ENCODE peak calls at places on chromosomes 16 and 17, in five cellular contexts. One of them, this sample, is unnamed.

GRCh38 chr17:27430882-27431491 is 25.3 kb upstream of the KSR1 start:
- DNase-seq in H9: peak
- DNase-seq in neuronal stem cell: peak
- DNase-seq in IMR-90: peak
- DNase-seq in mesenchymal stem cell: peak
- DNase-seq in this sample: peak

GRCh38 chr17:76104140-76104895 is 731 bp upstream of the EXOC7 start:
- DNase-seq in H9: no peak
- DNase-seq in neuronal stem cell: no peak
- DNase-seq in IMR-90: no peak
- DNase-seq in mesenchymal stem cell: no peak
- DNase-seq in this sample: no peak

GRCh38 chr17:31321481-31321880 is at the start of gene EVI2A:
- DNase-seq in H9: no peak
- DNase-seq in neuronal stem cell: no peak
- DNase-seq in IMR-90: peak
- DNase-seq in mesenchymal stem cell: peak
- DNase-seq in this sample: peak

GRCh38 chr17:29358421-29358820 is 31.7 kb upstream of the TAOK1 start:
- DNase-seq in H9: no peak
- DNase-seq in neuronal stem cell: no peak
- DNase-seq in IMR-90: no peak
- DNase-seq in mesenchymal stem cell: peak
- DNase-seq in this sample: no peak

GRCh38 chr16:87583453-87584131 is 18.7 kb upstream of the JPH3 start:
- DNase-seq in H9: no peak
- DNase-seq in neuronal stem cell: no peak
- DNase-seq in IMR-90: peak
- DNase-seq in mesenchymal stem cell: peak
- DNase-seq in this sample: no peak

GRCh38 chr17:74455025-74455585 is 11.3 kb upstream of the CD300A start:
- DNase-seq in H9: peak
- DNase-seq in neuronal stem cell: no peak
- DNase-seq in IMR-90: no peak
- DNase-seq in mesenchymal stem cell: no peak
- DNase-seq in this sample: no peak

GRCh38 chr17:74832421-74832820 is 27.3 kb downstream of the GRIN2C start:
- DNase-seq in H9: no peak
- DNase-seq in neuronal stem cell: no peak
- DNase-seq in IMR-90: no peak
- DNase-seq in mesenchymal stem cell: no peak
- DNase-seq in this sample: no peak

GRCh38 chr17:258906-259305 is 77.5 kb upstream of the DOC2B start:
- DNase-seq in H9: no peak
- DNase-seq in neuronal stem cell: no peak
- DNase-seq in IMR-90: no peak
- DNase-seq in mesenchymal stem cell: no peak
- DNase-seq in this sample: no peak

GRCh38 chr17:63314766-63315165 is 131.3 kb downstream of the CYB561 start:
- DNase-seq in H9: no peak
- DNase-seq in neuronal stem cell: no peak
- DNase-seq in IMR-90: no peak
- DNase-seq in mesenchymal stem cell: no peak
- DNase-seq in this sample: no peak

GRCh38 chr17:13560935-13561334 is 40.8 kb downstream of the HS3ST3A1 start:
- DNase-seq in H9: no peak
- DNase-seq in neuronal stem cell: no peak
- DNase-seq in IMR-90: no peak
- DNase-seq in mesenchymal stem cell: no peak
- DNase-seq in this sample: no peak

GRCh38 chr17:29571883-29572681 is 3.6 kb downstream of the TP53I13 start:
- DNase-seq in H9: peak
- DNase-seq in neuronal stem cell: no peak
- DNase-seq in IMR-90: no peak
- DNase-seq in mesenchymal stem cell: no peak
- DNase-seq in this sample: no peak

GRCh38 chr17:69961488-69962145 is 113.4 kb upstream of the KCNJ16 start:
- DNase-seq in H9: peak
- DNase-seq in neuronal stem cell: no peak
- DNase-seq in IMR-90: peak
- DNase-seq in mesenchymal stem cell: no peak
- DNase-seq in this sample: peak

GRCh38 chr17:6346986-6347385 is 87.9 kb downstream of the AIPL1 start:
- DNase-seq in H9: no peak
- DNase-seq in neuronal stem cell: no peak
- DNase-seq in IMR-90: no peak
- DNase-seq in mesenchymal stem cell: no peak
- DNase-seq in this sample: no peak

GRCh38 chr16:88566158-88566557 is 4.0 kb upstream of the ZC3H18 start:
- DNase-seq in H9: no peak
- DNase-seq in neuronal stem cell: peak
- DNase-seq in IMR-90: peak
- DNase-seq in mesenchymal stem cell: peak
- DNase-seq in this sample: peak

GRCh38 chr16:73125860-73126259 is 77.9 kb upstream of the ZFHX3 start:
- DNase-seq in H9: no peak
- DNase-seq in neuronal stem cell: no peak
- DNase-seq in IMR-90: peak
- DNase-seq in mesenchymal stem cell: peak
- DNase-seq in this sample: no peak

GRCh38 chr16:69917739-69918138 is 33.4 kb upstream of the CLEC18A start:
- DNase-seq in H9: peak
- DNase-seq in neuronal stem cell: peak
- DNase-seq in IMR-90: peak
- DNase-seq in mesenchymal stem cell: peak
- DNase-seq in this sample: peak

GRCh38 chr17:56350592-56350991 is 197.3 kb downstream of the ANKFN1 start:
- DNase-seq in H9: no peak
- DNase-seq in neuronal stem cell: no peak
- DNase-seq in IMR-90: no peak
- DNase-seq in mesenchymal stem cell: no peak
- DNase-seq in this sample: no peak

GRCh38 chr16:83253526-83253925 is 554.3 kb upstream of the HSBP1 start:
- DNase-seq in H9: no peak
- DNase-seq in neuronal stem cell: no peak
- DNase-seq in IMR-90: no peak
- DNase-seq in mesenchymal stem cell: no peak
- DNase-seq in this sample: no peak

GRCh38 chr16:74275031-74275636 is 21.5 kb upstream of the PSMD7 start:
- DNase-seq in H9: no peak
- DNase-seq in neuronal stem cell: no peak
- DNase-seq in IMR-90: peak
- DNase-seq in mesenchymal stem cell: peak
- DNase-seq in this sample: no peak

GRCh38 chr16:3065069-3065741 is at the start of gene IL32:
- DNase-seq in H9: no peak
- DNase-seq in neuronal stem cell: no peak
- DNase-seq in IMR-90: peak
- DNase-seq in mesenchymal stem cell: peak
- DNase-seq in this sample: no peak

GRCh38 chr16:47386201-47386718 is 74.6 kb downstream of the ITFG1 start:
- DNase-seq in H9: no peak
- DNase-seq in neuronal stem cell: no peak
- DNase-seq in IMR-90: no peak
- DNase-seq in mesenchymal stem cell: no peak
- DNase-seq in this sample: peak

GRCh38 chr16:72829846-72830620 is 217.9 kb downstream of the ZFHX3 start:
- DNase-seq in H9: no peak
- DNase-seq in neuronal stem cell: no peak
- DNase-seq in IMR-90: peak
- DNase-seq in mesenchymal stem cell: peak
- DNase-seq in this sample: no peak

GRCh38 chr16:82990155-82990554 is 363.4 kb downstream of the CDH13 start:
- DNase-seq in H9: no peak
- DNase-seq in neuronal stem cell: no peak
- DNase-seq in IMR-90: peak
- DNase-seq in mesenchymal stem cell: peak
- DNase-seq in this sample: peak

GRCh38 chr16:79868841-79869240 is 268.3 kb upstream of the MAF start:
- DNase-seq in H9: no peak
- DNase-seq in neuronal stem cell: no peak
- DNase-seq in IMR-90: no peak
- DNase-seq in mesenchymal stem cell: no peak
- DNase-seq in this sample: no peak

GRCh38 chr16:22638393-22639206 is 127.9 kb downstream of the NPIPB5 start:
- DNase-seq in H9: no peak
- DNase-seq in neuronal stem cell: no peak
- DNase-seq in IMR-90: no peak
- DNase-seq in mesenchymal stem cell: no peak
- DNase-seq in this sample: no peak

GRCh38 chr17:21252289-21252874 is 828 bp downstream of the NATD1 start:
- DNase-seq in H9: no peak
- DNase-seq in neuronal stem cell: no peak
- DNase-seq in IMR-90: no peak
- DNase-seq in mesenchymal stem cell: no peak
- DNase-seq in this sample: no peak

GRCh38 chr17:21368545-21369246 is 7.5 kb upstream of the KCNJ12 start:
- DNase-seq in H9: no peak
- DNase-seq in neuronal stem cell: no peak
- DNase-seq in IMR-90: no peak
- DNase-seq in mesenchymal stem cell: no peak
- DNase-seq in this sample: no peak

GRCh38 chr16:80197790-80198201 is 343.0 kb upstream of the DYNLRB2 start:
- DNase-seq in H9: no peak
- DNase-seq in neuronal stem cell: no peak
- DNase-seq in IMR-90: peak
- DNase-seq in mesenchymal stem cell: peak
- DNase-seq in this sample: no peak

GRCh38 chr17:606501-607243 is 108.0 kb downstream of the VPS53 start:
- DNase-seq in H9: no peak
- DNase-seq in neuronal stem cell: no peak
- DNase-seq in IMR-90: peak
- DNase-seq in mesenchymal stem cell: peak
- DNase-seq in this sample: no peak

GRCh38 chr17:67718325-67718941 is 697 bp downstream of the NOL11 start:
- DNase-seq in H9: peak
- DNase-seq in neuronal stem cell: no peak
- DNase-seq in IMR-90: peak
- DNase-seq in mesenchymal stem cell: peak
- DNase-seq in this sample: peak

GRCh38 chr17:16352838-16353701 is at the start of gene CENPV:
- DNase-seq in H9: peak
- DNase-seq in neuronal stem cell: peak
- DNase-seq in IMR-90: peak
- DNase-seq in mesenchymal stem cell: peak
- DNase-seq in this sample: peak

GRCh38 chr16:78696797-78697196 is 597.3 kb downstream of the WWOX start:
- DNase-seq in H9: no peak
- DNase-seq in neuronal stem cell: no peak
- DNase-seq in IMR-90: no peak
- DNase-seq in mesenchymal stem cell: no peak
- DNase-seq in this sample: no peak

GRCh38 chr16:3022697-3023414 is 886 bp downstream of the HCFC1R1 start:
- DNase-seq in H9: no peak
- DNase-seq in neuronal stem cell: no peak
- DNase-seq in IMR-90: peak
- DNase-seq in mesenchymal stem cell: peak
- DNase-seq in this sample: no peak

GRCh38 chr17:50803676-50804075 is 31.7 kb upstream of the WFIKKN2 start:
- DNase-seq in H9: no peak
- DNase-seq in neuronal stem cell: no peak
- DNase-seq in IMR-90: no peak
- DNase-seq in mesenchymal stem cell: no peak
- DNase-seq in this sample: no peak

DNA sequence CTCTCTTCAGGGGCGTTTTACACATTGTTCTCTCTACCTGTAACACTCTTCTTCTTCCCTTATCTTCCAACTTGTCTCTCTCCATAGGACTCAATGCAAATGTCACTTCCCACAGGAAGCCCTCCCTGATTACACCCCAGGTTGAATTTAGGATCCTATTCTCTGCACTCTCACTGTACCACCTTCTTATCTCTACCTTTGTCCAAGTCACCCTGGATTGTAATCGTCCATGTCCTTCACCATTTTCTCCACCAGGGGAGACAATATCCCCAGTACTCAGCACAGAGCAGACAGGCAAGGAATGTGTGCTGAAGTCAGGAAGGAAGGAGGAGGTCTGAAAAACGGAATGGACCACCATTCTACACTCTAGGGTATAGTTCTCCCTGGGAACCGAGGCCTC is 14.1 kb downstream of the C16orf82 start:
- DNase-seq in H9: peak
- DNase-seq in neuronal stem cell: no peak
- DNase-seq in IMR-90: no peak
- DNase-seq in mesenchymal stem cell: peak
- DNase-seq in this sample: peak
- H3K18ac ChIP-seq in H9: no peak
- H3K18ac ChIP-seq in neuronal stem cell: no peak
- H3K18ac ChIP-seq in IMR-90: no peak
- H3K18ac ChIP-seq in mesenchymal stem cell: no peak
- H3K18ac ChIP-seq in this sample: no peak

DNA sequence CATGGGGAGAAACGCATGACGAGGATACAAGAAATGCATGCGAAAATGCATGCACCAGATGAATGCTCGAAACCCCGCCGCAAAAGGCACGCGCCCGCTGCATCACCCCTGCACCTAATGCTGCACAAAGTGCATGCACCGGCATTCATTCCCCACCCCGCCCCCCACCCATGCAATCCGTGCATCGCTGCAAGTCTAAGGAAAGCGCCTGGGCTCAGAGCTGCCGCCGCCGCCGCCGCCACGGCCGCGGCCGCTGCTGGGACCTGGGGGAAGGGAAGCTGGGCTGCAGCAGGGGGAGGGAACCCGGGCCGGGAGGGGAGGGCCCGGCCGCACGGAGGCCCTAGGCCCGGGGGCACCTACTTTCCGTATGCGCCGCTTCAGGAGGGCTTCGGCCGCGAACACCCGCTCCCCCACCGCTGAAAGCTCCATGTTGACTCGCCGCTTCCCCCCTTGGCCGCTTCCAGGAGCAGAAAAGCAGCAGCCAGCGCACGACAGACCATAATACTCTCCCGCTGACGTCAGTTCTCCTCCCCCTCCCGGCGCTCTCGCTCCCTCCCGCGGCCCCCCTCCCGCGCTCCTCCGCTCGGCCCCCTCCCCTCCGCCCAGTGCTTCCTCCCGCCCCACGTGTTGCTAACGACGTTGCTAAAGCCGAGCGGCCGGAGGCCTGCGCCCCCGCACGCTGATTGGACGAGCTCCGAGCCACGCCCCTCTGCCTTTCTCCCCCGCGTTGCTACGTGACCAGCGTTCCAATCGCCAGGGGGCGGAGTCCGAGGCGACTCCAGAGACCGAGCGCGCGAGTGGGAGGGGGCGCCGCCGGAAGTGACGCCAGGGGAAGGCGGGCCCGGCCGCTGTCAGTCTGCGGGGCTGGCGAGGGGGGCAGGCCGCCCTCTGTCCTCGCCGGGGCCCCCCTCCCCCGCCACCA is at the start of gene CBX8:
- DNase-seq in H9: peak
- DNase-seq in neuronal stem cell: peak
- DNase-seq in IMR-90: peak
- DNase-seq in mesenchymal stem cell: peak
- DNase-seq in this sample: peak
- H3K18ac ChIP-seq in H9: peak
- H3K18ac ChIP-seq in neuronal stem cell: peak
- H3K18ac ChIP-seq in IMR-90: peak
- H3K18ac ChIP-seq in mesenchymal stem cell: peak
- H3K18ac ChIP-seq in this sample: peak

GRCh38 chr17:48011405-48012150 is 26.0 kb downstream of the COPZ2 start:
- DNase-seq in H9: peak
- DNase-seq in neuronal stem cell: no peak
- DNase-seq in IMR-90: peak
- DNase-seq in mesenchymal stem cell: peak
- DNase-seq in this sample: peak
- H3K18ac ChIP-seq in H9: no peak
- H3K18ac ChIP-seq in neuronal stem cell: peak
- H3K18ac ChIP-seq in IMR-90: no peak
- H3K18ac ChIP-seq in mesenchymal stem cell: peak
- H3K18ac ChIP-seq in this sample: peak

GRCh38 chr17:60677308-60678117 is at the start of gene BCAS3:
- DNase-seq in H9: peak
- DNase-seq in neuronal stem cell: peak
- DNase-seq in IMR-90: peak
- DNase-seq in mesenchymal stem cell: peak
- DNase-seq in this sample: peak
- H3K18ac ChIP-seq in H9: peak
- H3K18ac ChIP-seq in neuronal stem cell: peak
- H3K18ac ChIP-seq in IMR-90: no peak
- H3K18ac ChIP-seq in mesenchymal stem cell: peak
- H3K18ac ChIP-seq in this sample: no peak

This sample was measured in mesendoderm.